ENCODE peak calls at places on chromosomes 4 and X, in five cellular contexts. K is SK-N-SH, M is K562, V is HepG2, R is GM12878. I is an unnamed sample.

GRCh38 chrX:8639949-8640348 is 92.0 kb downstream of the ANOS1 start:
- DNase-seq in K (no peak), M (no peak), V (no peak), R (no peak), I (no peak)

GRCh38 chrX:129696463-129697155 is 41.9 kb upstream of the APLN start:
- DNase-seq in K (no peak), M (no peak), V (no peak), R (no peak), I (no peak)

GRCh38 chrX:122244080-122244479 is 940.0 kb upstream of the GRIA3 start:
- DNase-seq in K (no peak), M (no peak), V (no peak), R (no peak), I (no peak)

GRCh38 chr4:58961283-58961682 is 1851.1 kb upstream of the IGFBP7 start:
- DNase-seq in K (no peak), M (no peak), V (no peak), R (no peak), I (no peak)

GRCh38 chr4:109611045-109611616 is 51.1 kb downstream of the MCUB start:
- DNase-seq in K (no peak), M (no peak), V (peak; percentile 6), R (no peak), I (no peak)

GRCh38 chr4:83054928-83055327 is 19.9 kb downstream of the COPS4 start:
- DNase-seq in K (peak; percentile 10), M (no peak), V (no peak), R (no peak), I (no peak)

GRCh38 chr4:143207555-143207954 is 22.8 kb downstream of the USP38 start:
- DNase-seq in K (peak; percentile 15), M (no peak), V (peak; percentile 20), R (no peak), I (no peak)

GRCh38 chrX:143634373-143634685 is 1.6 kb downstream of the SLITRK4 start:
- DNase-seq in K (no peak), M (no peak), V (no peak), R (no peak), I (no peak)

GRCh38 chr4:165982934-165983333 is 109.9 kb downstream of the TLL1 start:
- DNase-seq in K (no peak), M (no peak), V (peak; percentile 30), R (no peak), I (no peak)

GRCh38 chr4:149896428-149896827 is 80.8 kb upstream of the IQCM start:
- DNase-seq in K (no peak), M (no peak), V (no peak), R (no peak), I (no peak)

GRCh38 chr4:6555519-6555918 is 19.5 kb upstream of the MAN2B2 start:
- DNase-seq in K (no peak), M (no peak), V (no peak), R (no peak), I (no peak)

GRCh38 chr4:1177274-1178141 is 5.1 kb upstream of the SPON2 start:
- DNase-seq in K (no peak), M (no peak), V (peak; percentile 38), R (no peak), I (no peak)

GRCh38 chr4:110211007-110211769 is 12.8 kb upstream of the ELOVL6 start:
- DNase-seq in K (peak; percentile 56), M (peak; percentile 56), V (peak; percentile 53), R (no peak), I (no peak)

GRCh38 chr4:7041851-7042696 is 1.1 kb upstream of the TADA2B start:
- DNase-seq in K (peak; percentile 72), M (peak; percentile 61), V (no peak), R (no peak), I (no peak)

GRCh38 chr4:13093170-13093569 is 391.0 kb downstream of the RAB28 start:
- DNase-seq in K (no peak), M (no peak), V (no peak), R (no peak), I (no peak)

GRCh38 chrX:8731579-8732395 is at the start of gene ANOS1:
- DNase-seq in K (peak; percentile 58), M (no peak), V (no peak), R (no peak), I (no peak)

GRCh38 chr4:151610229-151610628 is 150.6 kb downstream of the GATB start:
- DNase-seq in K (no peak), M (no peak), V (no peak), R (no peak), I (no peak)

GRCh38 chr4:23097251-23097650 is 404.5 kb downstream of the GBA3 start:
- DNase-seq in K (no peak), M (no peak), V (no peak), R (no peak), I (no peak)

GRCh38 chrX:154401045-154401799 is 3.0 kb downstream of the RPL10 start:
- DNase-seq in K (no peak), M (peak; percentile 67), V (peak; percentile 70), R (no peak), I (no peak)

GRCh38 chrX:70505451-70505841 is 60.8 kb downstream of the DLG3 start:
- DNase-seq in K (no peak), M (no peak), V (no peak), R (no peak), I (no peak)

GRCh38 chrX:46574337-46574940 is 874 bp downstream of the CHST7 start:
- DNase-seq in K (peak; percentile 51), M (no peak), V (peak; percentile 12), R (no peak), I (peak; percentile 58)

GRCh38 chrX:15619053-15619772 is 18.5 kb upstream of the ACE2 start:
- DNase-seq in K (no peak), M (no peak), V (no peak), R (no peak), I (no peak)

GRCh38 chr4:28402751-28403150 is 1542.1 kb downstream of the STIM2 start:
- DNase-seq in K (no peak), M (no peak), V (no peak), R (no peak), I (no peak)

GRCh38 chr4:133637161-133637560 is 488.1 kb downstream of the PCDH10 start:
- DNase-seq in K (no peak), M (no peak), V (no peak), R (no peak), I (no peak)

GRCh38 chr4:52377563-52377962 is 281.5 kb downstream of the USP46 start:
- DNase-seq in K (no peak), M (no peak), V (no peak), R (no peak), I (no peak)

GRCh38 chr4:147017081-147017480 is 71.4 kb upstream of the TTC29 start:
- DNase-seq in K (no peak), M (no peak), V (no peak), R (no peak), I (no peak)

GRCh38 chrX:71621644-71622346 is 3.5 kb upstream of the CXCR3 start:
- DNase-seq in K (no peak), M (no peak), V (no peak), R (no peak), I (no peak)

GRCh38 chr4:127505203-127505602 is 127.6 kb upstream of the INTU start:
- DNase-seq in K (peak; percentile 4), M (peak; percentile 62), V (no peak), R (no peak), I (no peak)

GRCh38 chrX:56802921-56803848 is 74.1 kb downstream of the NBDY start:
- DNase-seq in K (peak; percentile 47), M (peak; percentile 63), V (peak; percentile 39), R (peak; percentile 77), I (peak; percentile 56)

GRCh38 chr4:119106036-119107000 is 29.3 kb upstream of the MYOZ2 start:
- DNase-seq in K (no peak), M (no peak), V (no peak), R (no peak), I (no peak)

GRCh38 chr4:151671541-151672059 is 89.2 kb downstream of the GATB start:
- DNase-seq in K (peak; percentile 55), M (peak; percentile 88), V (no peak), R (no peak), I (no peak)

GRCh38 chr4:116668190-116668589 is 417.2 kb downstream of the TRAM1L1 start:
- DNase-seq in K (no peak), M (no peak), V (no peak), R (no peak), I (no peak)
- TF ChIP-seq GABPA in K (no peak), M (no peak), V (no peak), R (no peak), I (no peak)

GRCh38 chr4:188956566-188956965 is 817.3 kb downstream of the TRIML1 start:
- DNase-seq in K (no peak), M (no peak), V (no peak), R (no peak), I (no peak)
- TF ChIP-seq GABPA in K (no peak), M (no peak), V (no peak), R (no peak), I (no peak)

GRCh38 chrX:84320606-84321005 is 132.6 kb upstream of the RPS6KA6 start:
- DNase-seq in K (no peak), M (no peak), V (no peak), R (no peak), I (no peak)
- TF ChIP-seq GABPA in K (no peak), M (no peak), V (no peak), R (no peak), I (no peak)

GRCh38 chr4:123342498-123342897 is 54.1 kb upstream of the SPRY1 start:
- DNase-seq in K (no peak), M (no peak), V (peak; percentile 69), R (no peak), I (no peak)

GRCh38 chr4:123345924-123346300 is 50.7 kb upstream of the SPRY1 start:
- DNase-seq in K (no peak), M (no peak), V (no peak), R (no peak), I (no peak)

GRCh38 chr4:123345132-123345923 is 51.3 kb upstream of the SPRY1 start:
- DNase-seq in K (no peak), M (no peak), V (no peak), R (no peak), I (no peak)

GRCh38 chr4:123346330-123346940 is 50.2 kb upstream of the SPRY1 start:
- DNase-seq in K (no peak), M (no peak), V (no peak), R (no peak), I (no peak)

DNA sequence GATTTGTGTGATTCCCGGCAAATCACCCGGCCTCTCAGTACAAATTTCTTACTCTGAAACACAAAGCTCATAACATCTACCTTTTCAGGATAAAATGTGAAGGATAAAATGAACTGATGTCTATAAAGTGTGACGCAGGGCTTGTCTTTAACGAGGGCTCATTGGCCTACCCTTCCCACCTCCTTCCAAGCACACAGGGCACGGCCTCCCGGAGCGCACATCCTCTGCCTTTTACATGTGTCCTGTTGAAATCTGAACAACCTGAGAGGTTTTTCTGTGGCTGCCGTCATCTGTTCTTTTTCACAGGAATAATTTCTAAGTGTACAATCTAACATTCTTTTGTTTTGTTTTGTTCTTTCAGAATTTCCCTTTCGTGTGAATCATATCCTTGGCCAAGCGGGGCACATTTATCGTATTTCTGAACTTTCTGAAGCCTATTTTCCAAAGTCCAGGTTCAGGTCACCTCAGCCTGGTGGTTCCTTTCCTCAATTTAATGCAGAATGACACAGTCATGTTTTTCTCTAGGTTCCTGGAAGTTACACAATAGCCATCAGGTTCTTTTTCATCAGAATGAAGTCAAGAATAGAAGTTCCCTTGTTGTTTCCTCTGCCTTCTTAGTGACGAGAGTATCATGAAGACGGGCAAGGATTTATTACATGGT is 53.1 kb upstream of the SPRY1 start:
- DNase-seq in K (no peak), M (no peak), V (no peak), R (no peak), I (no peak)
- TF ChIP-seq GABPA in K (no peak), M (no peak), V (no peak), R (no peak), I (no peak)

GRCh38 chr4:2848449-2848848 is 4.8 kb downstream of the ADD1 start:
- DNase-seq in K (no peak), M (peak; percentile 44), V (peak; percentile 36), R (no peak), I (no peak)
- TF ChIP-seq GABPA in K (no peak), M (no peak), V (no peak), R (no peak), I (no peak)